ENCODE peak calls at places on chromosomes 12 and 14, in six cellular contexts. J is IMR-90, C is ovary, K is suprapubic skin, E is sigmoid colon, H is tibial nerve. D is an unnamed sample.
A peak's percentile ranks its signal among the peaks of the same experiment; 100 is the strongest.

GRCh38 chr12:28222081-28222700 is 31.9 kb downstream of the CCDC91 start:
- DNase-seq in J (no peak), C (no peak), K (no peak), E (no peak), H (no peak), D (no peak)

GRCh38 chr12:95788637-95789036 is 1.9 kb downstream of the NTN4 start:
- DNase-seq in J (peak; percentile 68), C (no peak), K (no peak), E (no peak), H (no peak), D (no peak)

GRCh38 chr12:5318874-5319273 is 113.0 kb upstream of the NTF3 start:
- DNase-seq in J (peak; percentile 87), C (no peak), K (no peak), E (no peak), H (no peak), D (no peak)

GRCh38 chr12:131117438-131118245 is 163.9 kb downstream of the ADGRD1 start:
- DNase-seq in J (no peak), C (no peak), K (peak; percentile 61), E (peak; percentile 30), H (no peak), D (peak; percentile 3)

GRCh38 chr14:78700236-78700635 is 530.1 kb downstream of the NRXN3 start:
- DNase-seq in J (no peak), C (no peak), K (no peak), E (no peak), H (no peak), D (no peak)

GRCh38 chr14:96297000-96297399 is 41.0 kb downstream of the BDKRB1 start:
- DNase-seq in J (peak; percentile 31), C (no peak), K (no peak), E (no peak), H (no peak), D (no peak)

GRCh38 chr14:103084021-103084919 is at the start of gene LBHD2:
- DNase-seq in J (peak; percentile 17), C (no peak), K (no peak), E (no peak), H (no peak), D (peak; percentile 85)

GRCh38 chr12:72318341-72318740 is 46.2 kb downstream of the TRHDE start:
- DNase-seq in J (no peak), C (no peak), K (no peak), E (no peak), H (no peak), D (no peak)

GRCh38 chr14:75370416-75371205 is 57.2 kb upstream of the JDP2 start:
- DNase-seq in J (no peak), C (no peak), K (no peak), E (no peak), H (no peak), D (no peak)

GRCh38 chr12:14629832-14630688 is 62.4 kb upstream of the PLBD1 start:
- DNase-seq in J (peak; percentile 62), C (peak; percentile 41), K (peak; percentile 79), E (peak; percentile 78), H (peak; percentile 61), D (no peak)

GRCh38 chr12:38053655-38054464 is 262.7 kb upstream of the ALG10B start:
- DNase-seq in J (no peak), C (no peak), K (no peak), E (no peak), H (no peak), D (peak; percentile 37)

GRCh38 chr14:60233251-60233650 is 15.8 kb upstream of the PPM1A start:
- DNase-seq in J (peak; percentile 10), C (no peak), K (no peak), E (no peak), H (no peak), D (no peak)

GRCh38 chr12:11652351-11653040 is 3.0 kb downstream of the ETV6 start:
- DNase-seq in J (peak; percentile 67), C (no peak), K (no peak), E (peak; percentile 84), H (no peak), D (peak; percentile 76)

GRCh38 chr12:8827551-8828347 is 5.3 kb downstream of the A2ML1 start:
- DNase-seq in J (no peak), C (no peak), K (no peak), E (no peak), H (no peak), D (no peak)

GRCh38 chr12:99658950-99659349 is 11.4 kb downstream of the GARIN6 start:
- DNase-seq in J (no peak), C (no peak), K (no peak), E (no peak), H (no peak), D (no peak)

GRCh38 chr12:42886160-42886559 is 296.6 kb upstream of the PRICKLE1 start:
- DNase-seq in J (no peak), C (no peak), K (no peak), E (no peak), H (no peak), D (no peak)

GRCh38 chr14:89349196-89350008 is 67.6 kb downstream of the FOXN3 start:
- DNase-seq in J (no peak), C (no peak), K (no peak), E (peak; percentile 81), H (no peak), D (no peak)

DNA sequence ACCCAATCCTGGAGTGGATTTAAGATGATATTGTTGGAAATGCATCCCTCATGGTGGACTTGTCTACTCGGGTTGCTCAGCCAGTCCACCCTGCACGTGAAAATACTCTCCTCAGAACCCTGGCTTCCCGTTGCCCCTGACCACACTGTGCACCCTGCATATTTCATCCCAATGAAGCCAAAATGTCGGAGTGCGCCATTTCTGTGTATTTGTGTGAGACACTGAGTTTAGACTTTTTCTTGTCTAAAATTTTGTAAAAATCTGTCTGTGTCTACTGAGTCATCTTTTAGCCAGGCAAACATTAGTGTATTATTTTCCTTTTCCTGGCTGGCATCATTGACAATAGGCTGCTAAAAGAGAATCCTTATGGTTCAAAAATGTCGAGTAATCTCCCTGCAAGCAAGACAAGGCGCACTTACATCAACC is 485 bp upstream of the PNMA1 start:
- DNase-seq in J (peak; percentile 42), C (peak; percentile 32), K (no peak), E (no peak), H (no peak), D (no peak)
- TF ChIP-seq POLR2A in J (no peak), C (no peak), K (no peak), E (no peak), H (no peak), D (no peak)

DNA sequence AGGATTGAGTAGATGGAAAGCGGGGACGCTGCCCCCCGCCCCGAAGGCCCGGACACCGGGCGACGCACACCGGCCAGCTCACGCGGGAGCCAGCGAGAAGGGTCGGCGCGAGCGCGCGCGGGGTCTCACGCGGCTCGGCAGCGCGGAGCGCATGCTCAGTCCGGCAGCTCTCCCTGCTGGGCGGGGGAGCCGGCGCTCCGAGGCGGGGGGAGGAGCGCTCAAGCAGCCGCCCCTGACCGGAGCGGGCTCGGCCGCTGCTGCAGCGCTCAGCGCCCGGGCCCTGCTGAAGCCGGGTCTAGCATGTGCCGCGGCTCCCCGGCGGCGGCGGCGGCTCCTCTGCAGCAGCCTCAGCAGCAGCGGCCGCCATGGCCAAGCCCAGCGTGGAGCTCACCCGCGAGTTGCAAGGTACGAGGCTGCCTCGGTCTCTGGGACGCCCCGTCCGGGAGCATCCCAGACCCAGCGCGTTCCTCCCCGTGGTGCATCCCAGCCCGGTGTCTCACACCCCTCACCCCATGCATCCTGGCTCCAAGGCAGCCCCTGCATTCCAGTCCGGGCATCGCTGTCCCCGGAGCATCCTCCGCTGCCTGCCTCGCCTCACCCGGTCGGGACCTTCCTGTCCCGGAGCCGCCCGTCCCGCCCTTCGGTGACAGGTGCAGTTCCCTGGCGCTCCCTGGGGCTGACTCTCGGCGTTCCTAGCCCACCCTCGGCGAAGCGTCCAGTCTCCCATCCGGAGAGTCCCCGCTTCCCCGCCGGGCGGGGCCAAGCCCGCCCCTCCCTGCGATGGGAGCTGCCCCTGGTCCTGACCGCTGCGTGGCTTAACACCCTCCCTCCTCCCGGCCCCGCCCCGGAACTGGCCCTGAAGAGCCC is at the start of gene CARMIL3:
- DNase-seq in J (peak; percentile 34), C (peak; percentile 64), K (no peak), E (peak; percentile 77), H (no peak), D (peak; percentile 94)
- TF ChIP-seq POLR2A in J (no peak), C (no peak), K (no peak), E (no peak), H (no peak), D (no peak)

GRCh38 chr12:54304187-54304810 is 3.5 kb upstream of the NFE2 start:
- DNase-seq in J (no peak), C (no peak), K (peak; percentile 87), E (peak; percentile 71), H (peak; percentile 60), D (peak; percentile 85)
- TF ChIP-seq POLR2A in J (no peak), C (no peak), K (no peak), E (no peak), H (no peak), D (no peak)

DNA sequence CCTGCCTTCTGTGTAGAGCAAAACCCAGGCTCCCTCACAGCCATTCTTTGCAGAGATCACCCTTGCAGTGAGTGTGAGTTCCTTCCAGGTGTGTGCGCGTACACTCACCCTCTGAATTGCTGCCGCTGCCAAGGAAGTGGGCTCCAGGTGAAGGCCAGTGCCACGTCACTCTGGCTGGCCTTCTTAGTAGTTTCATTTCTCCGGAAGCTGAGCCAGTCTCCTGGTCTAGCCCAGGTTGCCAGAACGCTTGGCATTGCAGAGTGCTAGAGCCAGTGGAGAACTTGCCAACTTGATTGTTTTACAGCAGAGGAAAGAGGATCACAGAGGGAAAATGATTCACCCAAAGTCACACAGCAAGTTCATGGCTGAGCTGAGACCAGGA is 11.0 kb downstream of the CBLN3 start:
- DNase-seq in J (no peak), C (peak; percentile 42), K (no peak), E (no peak), H (no peak), D (no peak)
- TF ChIP-seq POLR2A in J (no peak), C (no peak), K (no peak), E (peak; percentile 10), H (no peak), D (no peak)

DNA sequence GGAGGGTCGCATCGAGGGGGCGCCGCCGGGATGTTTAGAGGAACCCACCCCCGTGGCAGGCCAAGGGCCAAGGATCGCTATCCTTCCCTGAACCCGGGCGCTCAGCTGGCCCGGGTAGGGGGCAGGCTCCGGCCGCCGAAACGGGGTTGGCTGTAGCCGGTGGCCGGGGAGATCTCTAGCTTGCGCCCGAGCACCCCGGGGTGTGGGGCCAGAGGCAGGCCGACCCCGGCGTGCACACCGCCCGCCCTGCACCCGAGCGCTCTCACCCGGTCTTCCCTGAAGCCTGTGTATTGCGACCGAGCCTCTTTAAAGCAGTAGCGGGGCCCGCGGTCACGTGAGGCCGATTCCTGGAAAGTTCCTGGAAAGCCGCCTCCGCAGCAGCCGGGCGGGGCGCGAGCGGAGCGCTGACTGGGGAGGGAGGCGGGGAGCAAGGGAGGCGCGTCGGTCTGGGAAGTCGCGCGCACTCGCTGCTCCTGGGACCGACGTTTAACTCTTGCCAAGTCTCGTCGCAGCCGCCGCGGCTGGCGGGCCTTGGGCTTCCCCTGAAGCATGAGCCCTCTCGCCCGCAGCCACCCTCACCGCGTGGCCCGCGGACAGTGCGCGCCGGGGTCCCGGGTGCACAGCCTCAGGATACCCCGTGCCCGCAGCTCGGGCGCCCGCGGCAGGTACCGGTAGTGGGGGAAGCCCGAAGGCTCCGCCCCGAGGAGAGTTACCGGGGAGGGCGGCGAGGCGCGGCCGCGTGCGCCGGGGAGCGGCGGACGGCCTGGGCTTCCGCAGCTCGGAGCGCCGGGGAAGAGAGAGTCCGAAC is 1.7 kb upstream of the SOCS2 start:
- DNase-seq in J (peak; percentile 92), C (peak; percentile 94), K (peak; percentile 96), E (peak; percentile 99), H (peak; percentile 87), D (peak; percentile 97)
- TF ChIP-seq POLR2A in J (peak; percentile 40), C (peak; percentile 42), K (peak; percentile 51), E (peak; percentile 62), H (peak; percentile 45), D (no peak)

GRCh38 chr12:49138999-49139398 is 7.8 kb upstream of the TUBA1B start:
- DNase-seq in J (no peak), C (no peak), K (no peak), E (no peak), H (no peak), D (no peak)
- TF ChIP-seq POLR2A in J (no peak), C (no peak), K (no peak), E (no peak), H (no peak), D (no peak)

D was measured in upper lobe of left lung.